ENCODE peak calls at places on chromosome 9, in nine cellular contexts. H is aorta; B is body of pancreas; T is CD8-positive, alpha-beta T cell; M is neural progenitor cell; S is A549; I is cardiac muscle cell; V is kidney; A is GM23248. U is an unnamed sample. For H3K4me1, the result is how much of the 10 kb centered on the place peaks cover.

GRCh38 chr9:3441197-3441816 is 84.5 kb downstream of the RFX3 start:
- DNase-seq in B (peak), I (peak), M (peak), T (peak), A (peak), S (peak), H (no peak), V (no peak), U (peak)

GRCh38 chr9:35844628-35845301 is 15.7 kb downstream of the TMEM8B start:
- DNase-seq in H (no peak), S (peak), T (peak), V (no peak), M (no peak), A (peak), I (peak), B (peak), U (no peak)

GRCh38 chr9:93890436-93890935 is 64.7 kb downstream of the BARX1 start:
- DNase-seq in H (no peak), T (no peak), A (no peak), V (no peak), M (no peak), I (no peak), B (no peak), S (no peak), U (no peak)

GRCh38 chr9:385818-386398 is 171.2 kb downstream of the DOCK8 start:
- DNase-seq in V (no peak), A (peak), M (peak), I (peak), S (peak), T (no peak), B (peak), H (no peak), U (no peak)

GRCh38 chr9:6897831-6898230 is 140.1 kb downstream of the KDM4C start:
- DNase-seq in I (no peak), S (no peak), B (peak), V (no peak), M (no peak), A (no peak), H (no peak), T (no peak), U (no peak)

GRCh38 chr9:133597316-133597957 is 11.8 kb downstream of the FAM163B start:
- DNase-seq in V (no peak), M (no peak), I (peak), A (no peak), H (no peak), T (no peak), S (peak), B (no peak), U (no peak)

GRCh38 chr9:130423272-130423671 is 21.5 kb upstream of the ASS1 start:
- DNase-seq in I (peak), B (no peak), M (no peak), A (no peak), H (peak), S (no peak), V (peak), T (no peak), U (no peak)

GRCh38 chr9:79706512-79706911 is 134.7 kb downstream of the TLE4 start:
- DNase-seq in B (no peak), T (no peak), H (no peak), V (no peak), I (no peak), M (no peak), S (no peak), A (no peak), U (no peak)

GRCh38 chr9:116572095-116572748 is 114.9 kb upstream of the TRIM32 start:
- DNase-seq in I (peak), H (peak), B (peak), V (peak), S (peak), T (no peak), M (peak), A (peak), U (no peak)

GRCh38 chr9:3887798-3888495 is 362.1 kb upstream of the RFX3 start:
- DNase-seq in V (no peak), A (no peak), I (no peak), S (no peak), H (no peak), M (no peak), T (no peak), B (no peak), U (no peak)

GRCh38 chr9:125888220-125888619 is 141.0 kb downstream of the PBX3 start:
- DNase-seq in A (peak), I (peak), T (no peak), B (no peak), H (no peak), M (peak), V (no peak), S (no peak), U (no peak)

GRCh38 chr9:124122813-124123462 is 111.4 kb downstream of the LHX2 start:
- DNase-seq in B (no peak), S (no peak), M (no peak), T (no peak), A (peak), I (peak), V (no peak), H (no peak), U (no peak)

GRCh38 chr9:84271004-84271886 is 69.3 kb downstream of the SLC28A3 start:
- DNase-seq in T (peak), V (peak), I (peak), B (peak), M (peak), A (peak), H (no peak), S (no peak), U (peak)

GRCh38 chr9:132094314-132094791 is 14.7 kb upstream of the MED27 start:
- DNase-seq in V (no peak), I (peak), S (no peak), B (no peak), M (no peak), A (peak), T (no peak), H (no peak), U (no peak)

GRCh38 chr9:134061019-134061687 is 6.7 kb downstream of the BRD3 start:
- DNase-seq in A (no peak), V (peak), M (peak), T (no peak), S (no peak), I (no peak), H (no peak), B (no peak), U (no peak)

GRCh38 chr9:8012986-8013385 is 213.4 kb upstream of the DMAC1 start:
- DNase-seq in A (peak), M (peak), V (no peak), I (no peak), H (no peak), S (no peak), T (no peak), B (no peak), U (no peak)

GRCh38 chr9:2414465-2414864 is 207.1 kb upstream of the VLDLR start:
- DNase-seq in B (no peak), T (no peak), I (no peak), M (no peak), A (peak), V (no peak), H (no peak), S (no peak), U (no peak)

GRCh38 chr9:26437056-26437711 is 455.4 kb downstream of the CAAP1 start:
- DNase-seq in B (no peak), V (no peak), T (no peak), A (no peak), M (peak), S (no peak), H (no peak), I (no peak), U (no peak)

GRCh38 chr9:73026375-73026774 is 73.5 kb upstream of the ALDH1A1 start:
- DNase-seq in V (no peak), B (no peak), I (no peak), T (no peak), A (no peak), H (no peak), M (no peak), S (no peak), U (no peak)

GRCh38 chr9:134560206-134560605 is 81.4 kb upstream of the COL5A1 start:
- DNase-seq in M (no peak), A (no peak), T (no peak), B (no peak), S (no peak), H (no peak), I (no peak), V (peak), U (no peak)

GRCh38 chr9:69180670-69181069 is 6.6 kb downstream of the TJP2 start:
- DNase-seq in V (no peak), H (peak), T (peak), A (peak), I (peak), S (peak), M (no peak), B (peak), U (no peak)

GRCh38 chr9:97076238-97076637 is 37.3 kb upstream of the CTSV start:
- DNase-seq in T (no peak), B (no peak), V (no peak), S (no peak), H (no peak), M (no peak), A (no peak), I (no peak), U (no peak)

GRCh38 chr9:91378695-91379127 is 17.0 kb upstream of the AUH start:
- DNase-seq in I (peak), S (no peak), A (peak), M (no peak), H (no peak), B (no peak), V (no peak), T (no peak), U (no peak)

GRCh38 chr9:131833083-131833482 is 93.2 kb upstream of the RAPGEF1 start:
- DNase-seq in V (peak), S (no peak), B (no peak), M (no peak), A (no peak), I (no peak), H (no peak), T (no peak), U (no peak)

GRCh38 chr9:33166263-33167083 is 663 bp downstream of the B4GALT1 start:
- DNase-seq in A (peak), M (peak), S (no peak), H (peak), B (peak), T (no peak), V (no peak), I (peak), U (no peak)

GRCh38 chr9:133713960-133714495 is 24.1 kb downstream of the SARDH start:
- DNase-seq in T (no peak), I (no peak), V (peak), B (no peak), M (no peak), S (no peak), A (no peak), H (peak), U (no peak)

GRCh38 chr9:98607787-98608186 is 100.9 kb downstream of the GABBR2 start:
- DNase-seq in H (no peak), M (no peak), I (peak), S (peak), A (peak), V (no peak), T (no peak), B (no peak), U (no peak)

GRCh38 chr9:124780757-124781151 is 3.8 kb downstream of the OLFML2A start:
- DNase-seq in S (no peak), I (no peak), V (no peak), H (peak), B (no peak), A (no peak), M (no peak), T (no peak), U (no peak)

GRCh38 chr9:93205896-93206575 is 22.1 kb downstream of the WNK2 start:
- DNase-seq in T (no peak), M (no peak), V (peak), H (peak), S (no peak), A (no peak), B (no peak), I (no peak), U (no peak)

GRCh38 chr9:33161011-33161588 is 6.0 kb downstream of the B4GALT1 start:
- DNase-seq in I (peak), A (peak), H (peak), T (peak), V (peak), S (peak), M (peak), B (peak), U (peak)

GRCh38 chr9:133534346-133535284 is at the start of gene ADAMTSL2:
- DNase-seq in H (peak), M (peak), S (no peak), T (peak), A (peak), V (peak), B (peak), I (peak), U (no peak)

GRCh38 chr9:134503301-134504105 is 138.1 kb upstream of the COL5A1 start:
- DNase-seq in T (no peak), V (peak), I (peak), A (peak), B (no peak), M (no peak), H (peak), S (no peak), U (no peak)

GRCh38 chr9:96100385-96100978 is 201.5 kb downstream of the HSD17B3 start:
- DNase-seq in S (no peak), M (no peak), H (no peak), T (no peak), I (peak), B (no peak), A (no peak), V (no peak), U (no peak)

GRCh38 chr9:134882204-134882785 is 1.7 kb downstream of the FCN2 start:
- DNase-seq in T (no peak), B (no peak), I (no peak), H (peak), V (no peak), A (no peak), S (no peak), M (no peak), U (no peak)

GRCh38 chr9:860706-861105 is 19.2 kb downstream of the DMRT1 start:
- DNase-seq in V (no peak), A (no peak), S (no peak), H (no peak), M (no peak), B (no peak), T (no peak), I (no peak), U (no peak)

GRCh38 chr9:133249337-133249736 is 25.7 kb downstream of the ABO start:
- DNase-seq in H (no peak), A (no peak), V (no peak), S (no peak), B (no peak), T (no peak), I (no peak), M (no peak), U (no peak)

GRCh38 chr9:91071185-91071990 is 269.8 kb downstream of the SYK start:
- DNase-seq in H (no peak), M (no peak), B (no peak), I (peak), T (no peak), S (peak), A (peak), V (no peak), U (no peak)

GRCh38 chr9:89952401-89952800 is 347.6 kb downstream of the GADD45G start:
- DNase-seq in H (no peak), T (no peak), S (no peak), I (peak), B (no peak), A (peak), V (no peak), M (no peak), U (no peak)

DNA sequence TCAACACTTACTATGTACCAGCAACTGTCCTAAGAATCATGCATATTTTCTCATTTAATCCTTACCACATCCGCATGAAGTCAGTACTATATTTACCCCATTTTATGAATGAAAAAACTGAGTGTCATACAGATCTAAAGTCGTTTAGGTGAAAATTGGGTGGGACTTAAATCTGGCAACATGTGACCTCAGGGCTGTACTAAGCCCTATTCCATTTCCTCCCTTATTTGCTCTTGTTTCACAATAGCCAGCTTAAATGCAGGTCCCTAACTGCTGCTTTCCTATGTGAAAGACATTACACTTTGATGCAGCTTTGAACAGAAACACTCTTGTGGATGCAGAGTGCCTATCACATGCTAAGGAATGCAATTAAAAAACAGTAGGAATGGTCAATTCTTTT is 2.5 kb upstream of the RAB14 start:
- DNase-seq in I (no peak), S (no peak), T (no peak), B (no peak), M (no peak), H (no peak), V (no peak), A (no peak), U (no peak)
- H3K4me1 ChIP-seq in I (under half), S (under half), T (under half), B (under half), M (under half), H (under half), V (under half), A (under half), U (under half)

DNA sequence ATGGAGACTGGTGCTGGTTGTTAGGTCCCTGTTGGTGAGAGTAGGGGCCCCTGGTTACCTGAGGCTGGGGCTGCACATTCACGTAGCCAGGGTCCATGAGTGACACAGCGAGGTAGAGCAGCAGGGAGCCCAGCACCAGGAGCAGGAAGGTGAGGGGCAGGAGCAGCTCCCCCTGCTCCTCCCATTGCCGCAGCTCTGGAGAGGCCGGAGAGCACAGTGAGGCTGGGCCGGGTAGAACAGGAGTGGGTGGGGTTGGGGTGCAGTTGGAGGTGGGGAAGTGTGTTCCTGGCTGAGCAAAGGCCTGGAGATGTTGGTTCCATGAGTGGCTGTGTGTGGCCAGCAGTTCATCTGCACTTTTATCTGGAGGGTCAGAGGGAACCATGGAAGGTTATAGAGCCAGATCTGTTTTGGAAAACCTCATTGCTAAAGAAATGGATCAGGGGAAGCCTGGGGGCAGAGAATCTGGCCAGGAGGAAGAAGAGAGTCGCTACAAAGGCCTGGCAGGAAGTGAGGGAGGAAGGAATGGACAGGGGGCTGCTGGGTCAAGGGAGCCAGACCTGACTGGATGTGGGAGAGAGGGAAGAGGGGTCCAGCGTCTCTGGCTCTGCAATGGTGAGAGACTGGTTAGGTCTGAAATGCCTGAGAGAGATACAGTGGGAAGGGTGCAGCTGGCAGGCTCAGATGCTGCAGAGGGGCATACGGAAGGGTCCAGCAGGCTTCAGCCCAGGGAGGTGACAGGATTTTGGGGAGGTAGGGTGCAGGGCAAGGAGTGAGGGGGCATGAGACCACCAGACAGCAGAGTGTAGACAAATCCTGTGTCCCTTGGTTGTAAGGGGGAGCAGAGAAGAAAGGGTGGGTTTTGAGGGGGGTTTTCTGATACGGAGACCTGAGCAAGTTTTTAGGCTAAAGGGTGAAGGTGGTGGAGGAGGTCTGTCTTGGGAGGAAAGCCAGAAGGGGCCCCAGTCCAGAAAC is 1.3 kb downstream of the ZDHHC12 start:
- DNase-seq in M (no peak), V (no peak), I (no peak), T (no peak), B (no peak), H (no peak), A (no peak), S (no peak), U (no peak)
- H3K4me3 ChIP-seq in M (peak), V (no peak), I (no peak), T (no peak), B (no peak), H (no peak), A (no peak), S (peak), U (no peak)

DNA sequence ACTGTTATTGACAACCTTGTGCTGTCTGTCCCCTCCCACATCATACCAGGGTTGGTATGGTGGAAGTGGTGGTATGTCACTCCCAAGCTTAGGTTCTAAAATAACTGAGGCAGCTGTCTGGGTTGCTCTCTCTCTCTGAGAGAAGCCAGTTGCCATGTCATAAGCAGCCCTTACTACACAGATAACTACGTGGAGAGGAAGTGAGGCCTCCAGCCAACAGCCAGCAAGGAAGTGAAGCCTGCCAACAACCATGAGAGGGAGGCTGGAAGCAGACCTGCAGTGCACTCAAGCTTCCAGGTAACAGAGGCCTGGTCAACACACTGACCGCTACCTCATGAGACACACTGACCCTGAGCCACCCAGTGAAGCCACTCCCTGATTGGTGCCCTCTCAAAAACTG is 18.6 kb downstream of the CTNNAL1 start:
- DNase-seq in T (no peak), I (peak), A (no peak), B (no peak), H (no peak), V (no peak), S (no peak), M (no peak), U (no peak)
- H3K27ac ChIP-seq in T (no peak), I (peak), A (no peak), B (no peak), H (no peak), V (peak), S (no peak), M (no peak), U (no peak)

GRCh38 chr9:38036359-38037084 is 32.5 kb downstream of the SHB start:
- DNase-seq in H (peak), T (no peak), I (peak), V (no peak), B (no peak), S (peak), A (peak), M (no peak), U (no peak)

GRCh38 chr9:38039090-38039906 is 29.7 kb downstream of the SHB start:
- DNase-seq in M (no peak), S (peak), H (no peak), T (no peak), I (peak), V (peak), B (no peak), A (peak), U (no peak)

GRCh38 chr9:38037981-38038306 is 31.1 kb downstream of the SHB start:
- DNase-seq in V (peak), I (no peak), T (no peak), B (no peak), H (no peak), A (no peak), S (no peak), M (no peak), U (no peak)

GRCh38 chr9:38039907-38040682 is 28.9 kb downstream of the SHB start:
- DNase-seq in H (no peak), S (no peak), M (no peak), I (no peak), T (no peak), A (no peak), V (peak), B (no peak), U (no peak)

DNA sequence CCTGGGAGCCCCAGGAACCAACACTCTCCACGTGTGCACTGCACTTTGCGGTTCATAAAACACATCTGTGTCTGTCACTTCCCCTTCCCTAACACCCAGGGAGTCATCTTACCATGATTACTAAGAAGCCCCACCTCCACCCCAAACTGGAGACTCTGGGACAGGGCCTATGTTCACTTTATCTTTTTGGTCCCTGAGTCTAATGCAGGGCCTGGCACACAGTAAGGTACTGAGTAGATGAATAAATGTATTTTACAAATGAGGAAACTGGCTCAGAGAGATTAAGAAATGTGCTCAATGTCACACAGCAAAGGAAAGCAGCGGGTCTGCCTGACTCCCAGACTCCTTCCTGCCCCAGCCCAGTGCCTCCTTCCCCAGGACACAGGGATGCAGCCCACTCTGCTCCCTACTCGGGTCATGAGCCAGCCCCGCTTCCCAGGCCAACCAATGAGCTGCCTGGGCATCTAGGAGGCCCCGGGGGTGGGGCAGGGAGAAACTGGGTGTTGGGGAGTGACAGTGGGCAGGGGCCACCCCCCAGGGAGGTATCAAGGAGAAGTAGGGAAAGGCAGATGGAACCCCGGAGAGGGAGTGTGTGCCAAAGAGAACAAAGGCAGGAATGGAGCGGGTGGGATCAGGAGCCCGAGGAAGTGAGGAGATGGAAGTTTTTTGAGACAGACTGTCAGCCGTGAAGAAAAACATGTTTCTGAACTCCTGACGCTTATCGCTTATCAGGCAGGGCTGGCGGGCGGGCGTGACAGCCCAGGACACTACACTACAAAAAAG is 30.5 kb downstream of the SHB start:
- DNase-seq in M (no peak), S (no peak), I (peak), T (no peak), B (no peak), V (peak), H (no peak), A (no peak), U (no peak)
- H3K4me1 ChIP-seq in M (under half), S (half or more), I (under half), T (under half), B (half or more), V (under half), H (under half), A (half or more), U (under half)